ENCODE peak calls at places on chromosomes 4 and X, in eight cellular contexts. L is amniotic stem cell; B is retina; J is HT1080; O is upper lobe of left lung; E is activated CD4-positive, alpha-beta memory T cell treated with anti-CD3 and anti-CD28 coated beads, Interleukin-2, amount 10 ng/mL, durations not matched to agents 7 days and 5 days; Y is activated CD8-positive, alpha-beta memory T cell treated with anti-CD3 and anti-CD28 coated beads for 48 hours; A is A172. H is an unnamed sample.
A peak's percentile ranks its signal among the peaks of the same experiment; 100 is the strongest.

GRCh38 chr4:156195914-156196313 is 242.2 kb upstream of the CTSO start:
- DNase-seq in B (no peak), O (no peak), L (no peak), Y (no peak), J (no peak), A (no peak), E (no peak), H (no peak)

GRCh38 chrX:12378263-12378662 is 240.0 kb downstream of the FRMPD4 start:
- DNase-seq in O (no peak), Y (no peak), E (no peak), L (no peak), A (no peak), J (no peak), B (no peak), H (no peak)

GRCh38 chrX:107716816-107717700 is 58.5 kb downstream of the TSC22D3 start:
- DNase-seq in Y (peak; percentile 61), B (peak; percentile 72), A (peak; percentile 59), E (peak; percentile 91), L (peak; percentile 66), J (peak; percentile 76), O (peak; percentile 90), H (peak; percentile 76)

GRCh38 chrX:107577933-107578332 is 50.4 kb upstream of the PRPS1 start:
- DNase-seq in L (no peak), A (no peak), B (no peak), E (no peak), Y (no peak), J (no peak), O (no peak), H (no peak)

GRCh38 chr4:81684357-81684756 is 212.7 kb upstream of the RASGEF1B start:
- DNase-seq in Y (no peak), L (no peak), O (no peak), A (no peak), E (no peak), B (no peak), J (no peak), H (no peak)

GRCh38 chr4:83890231-83890630 is 354.3 kb downstream of the GPAT3 start:
- DNase-seq in O (no peak), B (no peak), Y (no peak), J (peak; percentile 36), A (peak; percentile 30), L (no peak), E (no peak), H (no peak)

GRCh38 chr4:120864969-120865368 is 57.6 kb downstream of the PRDM5 start:
- DNase-seq in O (no peak), E (no peak), A (no peak), Y (no peak), L (no peak), J (no peak), B (no peak), H (no peak)

GRCh38 chr4:13990596-13991589 is 363.4 kb upstream of the BOD1L1 start:
- DNase-seq in Y (no peak), O (no peak), J (no peak), A (no peak), L (no peak), E (no peak), B (peak; percentile 56), H (no peak)

GRCh38 chr4:139910106-139910505 is 243.9 kb downstream of the MAML3 start:
- DNase-seq in E (no peak), J (peak; percentile 8), B (no peak), A (no peak), Y (no peak), L (no peak), O (no peak), H (no peak)

GRCh38 chrX:120302434-120302833 is 8.8 kb downstream of the TMEM255A start:
- DNase-seq in E (peak; percentile 76), A (no peak), B (no peak), J (peak; percentile 2), Y (no peak), O (no peak), L (no peak), H (peak; percentile 49)

GRCh38 chr4:22942920-22943559 is 250.3 kb downstream of the GBA3 start:
- DNase-seq in B (no peak), E (no peak), J (no peak), L (no peak), O (no peak), Y (no peak), A (no peak), H (no peak)

GRCh38 chr4:71368906-71369305 is 30.1 kb downstream of the SLC4A4 start:
- DNase-seq in Y (no peak), E (no peak), B (no peak), O (peak; percentile 32), A (no peak), J (no peak), L (no peak), H (no peak)